ENCODE peak calls at places on chromosomes 13 and 19, in seven cellular contexts. One of them, this sample, is unnamed.
A peak's percentile ranks its signal among the peaks of the same experiment; 100 is the strongest.

GRCh38 chr19:40797963-40798222 is 1.1 kb upstream of the EGLN2 start:
- DNase-seq in endodermal cell: no peak
- DNase-seq in heart left ventricle: no peak
- DNase-seq in breast epithelium: no peak
- DNase-seq in stomach: no peak
- DNase-seq in hepatocyte: no peak
- DNase-seq in fibroblast of lung: no peak
- DNase-seq in this sample: no peak

GRCh38 chr13:66831317-66831716 is 398.8 kb downstream of the PCDH9 start:
- DNase-seq in heart left ventricle: no peak
- DNase-seq in breast epithelium: no peak
- DNase-seq in hepatocyte: no peak
- DNase-seq in fibroblast of lung: no peak
- DNase-seq in endodermal cell: no peak
- DNase-seq in stomach: no peak
- DNase-seq in this sample: no peak

GRCh38 chr13:111537115-111537728 is 216.8 kb downstream of the TEX29 start:
- DNase-seq in fibroblast of lung: no peak
- DNase-seq in hepatocyte: no peak
- DNase-seq in endodermal cell: no peak
- DNase-seq in breast epithelium: no peak
- DNase-seq in heart left ventricle: no peak
- DNase-seq in stomach: no peak
- DNase-seq in this sample: no peak

GRCh38 chr19:452829-453228 is 8.0 kb downstream of the SHC2 start:
- DNase-seq in heart left ventricle: no peak
- DNase-seq in fibroblast of lung: no peak
- DNase-seq in hepatocyte: no peak
- DNase-seq in breast epithelium: no peak
- DNase-seq in stomach: no peak
- DNase-seq in endodermal cell: no peak
- DNase-seq in this sample: no peak

GRCh38 chr13:25778808-25779207 is 273.0 kb downstream of the SHISA2 start:
- DNase-seq in stomach: no peak
- DNase-seq in fibroblast of lung: no peak
- DNase-seq in hepatocyte: no peak
- DNase-seq in breast epithelium: no peak
- DNase-seq in heart left ventricle: no peak
- DNase-seq in endodermal cell: no peak
- DNase-seq in this sample: no peak

GRCh38 chr19:13974073-13974472 is 21.8 kb downstream of the DCAF15 start:
- DNase-seq in breast epithelium: peak; percentile 81
- DNase-seq in endodermal cell: peak; percentile 94
- DNase-seq in stomach: peak; percentile 47
- DNase-seq in fibroblast of lung: no peak
- DNase-seq in heart left ventricle: no peak
- DNase-seq in hepatocyte: peak; percentile 61
- DNase-seq in this sample: no peak

GRCh38 chr19:42282036-42282762 is 13.1 kb downstream of the CIC start:
- DNase-seq in breast epithelium: no peak
- DNase-seq in hepatocyte: peak; percentile 47
- DNase-seq in endodermal cell: no peak
- DNase-seq in stomach: no peak
- DNase-seq in heart left ventricle: no peak
- DNase-seq in fibroblast of lung: peak; percentile 52
- DNase-seq in this sample: no peak

GRCh38 chr19:10975374-10976036 is 14.7 kb downstream of the SMARCA4 start:
- DNase-seq in fibroblast of lung: peak; percentile 59
- DNase-seq in hepatocyte: peak; percentile 47
- DNase-seq in endodermal cell: no peak
- DNase-seq in stomach: peak; percentile 67
- DNase-seq in heart left ventricle: peak; percentile 53
- DNase-seq in breast epithelium: no peak
- DNase-seq in this sample: no peak

GRCh38 chr19:40191836-40192646 is 815 bp downstream of the MAP3K10 start:
- DNase-seq in endodermal cell: peak; percentile 91
- DNase-seq in stomach: no peak
- DNase-seq in hepatocyte: peak; percentile 55
- DNase-seq in fibroblast of lung: peak; percentile 25
- DNase-seq in breast epithelium: no peak
- DNase-seq in heart left ventricle: peak; percentile 40
- DNase-seq in this sample: no peak

GRCh38 chr19:5923356-5923755 is 9.3 kb downstream of the CAPS start:
- DNase-seq in fibroblast of lung: no peak
- DNase-seq in heart left ventricle: no peak
- DNase-seq in stomach: no peak
- DNase-seq in breast epithelium: no peak
- DNase-seq in hepatocyte: no peak
- DNase-seq in endodermal cell: no peak
- DNase-seq in this sample: no peak
- H3K4me1 ChIP-seq in fibroblast of lung: peaks cover 13% of the 10 kb centered on the region
- H3K4me1 ChIP-seq in heart left ventricle: peaks cover 15% of the 10 kb centered on the region
- H3K4me1 ChIP-seq in stomach: no peaks in the 10 kb centered on the region
- H3K4me1 ChIP-seq in breast epithelium: no peaks in the 10 kb centered on the region
- H3K4me1 ChIP-seq in hepatocyte: peaks cover 22% of the 10 kb centered on the region
- H3K4me1 ChIP-seq in endodermal cell: no peaks in the 10 kb centered on the region
- H3K4me1 ChIP-seq in this sample: no peaks in the 10 kb centered on the region

GRCh38 chr13:51999525-51999924 is 11.7 kb downstream of the ATP7B start:
- DNase-seq in heart left ventricle: peak; percentile 88
- DNase-seq in fibroblast of lung: peak; percentile 43
- DNase-seq in breast epithelium: peak; percentile 62
- DNase-seq in stomach: peak; percentile 85
- DNase-seq in endodermal cell: peak; percentile 69
- DNase-seq in hepatocyte: no peak
- DNase-seq in this sample: peak; percentile 90
- H3K27ac ChIP-seq in heart left ventricle: no peak overlapping the region
- H3K27ac ChIP-seq in fibroblast of lung: no peak overlapping the region
- H3K27ac ChIP-seq in breast epithelium: no peak overlapping the region
- H3K27ac ChIP-seq in stomach: peak overlapping the region; percentile 45
- H3K27ac ChIP-seq in endodermal cell: no peak overlapping the region
- H3K27ac ChIP-seq in hepatocyte: peak overlapping the region; percentile 74
- H3K27ac ChIP-seq in this sample: peak overlapping the region; percentile 86

GRCh38 chr13:108297114-108297513 is 27.6 kb downstream of the TNFSF13B start:
- DNase-seq in breast epithelium: no peak
- DNase-seq in stomach: no peak
- DNase-seq in endodermal cell: no peak
- DNase-seq in heart left ventricle: no peak
- DNase-seq in fibroblast of lung: no peak
- DNase-seq in hepatocyte: no peak
- DNase-seq in this sample: no peak
- H3K4me1 ChIP-seq in breast epithelium: no peaks in the 10 kb centered on the region
- H3K4me1 ChIP-seq in stomach: no peaks in the 10 kb centered on the region
- H3K4me1 ChIP-seq in endodermal cell: no peaks in the 10 kb centered on the region
- H3K4me1 ChIP-seq in heart left ventricle: no peaks in the 10 kb centered on the region
- H3K4me1 ChIP-seq in fibroblast of lung: no peaks in the 10 kb centered on the region
- H3K4me1 ChIP-seq in hepatocyte: no peaks in the 10 kb centered on the region
- H3K4me1 ChIP-seq in this sample: no peaks in the 10 kb centered on the region

GRCh38 chr19:29680447-29680846 is 15.2 kb downstream of the PLEKHF1 start:
- DNase-seq in stomach: peak; percentile 62
- DNase-seq in breast epithelium: no peak
- DNase-seq in fibroblast of lung: no peak
- DNase-seq in hepatocyte: no peak
- DNase-seq in endodermal cell: no peak
- DNase-seq in heart left ventricle: no peak
- DNase-seq in this sample: no peak

GRCh38 chr19:29677001-29677781 is 11.9 kb downstream of the PLEKHF1 start:
- DNase-seq in breast epithelium: no peak
- DNase-seq in endodermal cell: peak; percentile 63
- DNase-seq in heart left ventricle: no peak
- DNase-seq in stomach: no peak
- DNase-seq in hepatocyte: no peak
- DNase-seq in fibroblast of lung: no peak
- DNase-seq in this sample: no peak

GRCh38 chr19:29676586-29676985 is 11.3 kb downstream of the PLEKHF1 start:
- DNase-seq in hepatocyte: no peak
- DNase-seq in endodermal cell: no peak
- DNase-seq in stomach: peak; percentile 70
- DNase-seq in breast epithelium: no peak
- DNase-seq in heart left ventricle: peak; percentile 84
- DNase-seq in fibroblast of lung: no peak
- DNase-seq in this sample: peak; percentile 91

GRCh38 chr19:29679598-29680210 is 14.4 kb downstream of the PLEKHF1 start:
- DNase-seq in stomach: no peak
- DNase-seq in heart left ventricle: no peak
- DNase-seq in fibroblast of lung: no peak
- DNase-seq in endodermal cell: no peak
- DNase-seq in breast epithelium: no peak
- DNase-seq in hepatocyte: no peak
- DNase-seq in this sample: no peak

GRCh38 chr19:29678484-29679106 is 13.3 kb downstream of the PLEKHF1 start:
- DNase-seq in stomach: no peak
- DNase-seq in fibroblast of lung: no peak
- DNase-seq in heart left ventricle: peak; percentile 88
- DNase-seq in endodermal cell: no peak
- DNase-seq in hepatocyte: no peak
- DNase-seq in breast epithelium: peak; percentile 60
- DNase-seq in this sample: peak; percentile 96
- H3K27ac ChIP-seq in stomach: peak overlapping the region; percentile 46
- H3K27ac ChIP-seq in fibroblast of lung: no peak overlapping the region
- H3K27ac ChIP-seq in heart left ventricle: peak overlapping the region; percentile 85
- H3K27ac ChIP-seq in endodermal cell: no peak overlapping the region
- H3K27ac ChIP-seq in hepatocyte: no peak overlapping the region
- H3K27ac ChIP-seq in breast epithelium: peak overlapping the region; percentile 87
- H3K27ac ChIP-seq in this sample: peak overlapping the region; percentile 80

GRCh38 chr19:45100797-45101196 is 7.8 kb downstream of the PPP1R37 start:
- DNase-seq in endodermal cell: peak; percentile 39
- DNase-seq in fibroblast of lung: peak; percentile 39
- DNase-seq in breast epithelium: no peak
- DNase-seq in hepatocyte: peak; percentile 51
- DNase-seq in heart left ventricle: no peak
- DNase-seq in stomach: no peak
- DNase-seq in this sample: no peak
- H3K4me1 ChIP-seq in endodermal cell: peaks cover 19% of the 10 kb centered on the region
- H3K4me1 ChIP-seq in fibroblast of lung: peaks cover 42% of the 10 kb centered on the region
- H3K4me1 ChIP-seq in breast epithelium: peaks cover 22% of the 10 kb centered on the region
- H3K4me1 ChIP-seq in hepatocyte: peaks cover 84% of the 10 kb centered on the region
- H3K4me1 ChIP-seq in heart left ventricle: peaks cover 19% of the 10 kb centered on the region
- H3K4me1 ChIP-seq in stomach: peaks cover 98% of the 10 kb centered on the region
- H3K4me1 ChIP-seq in this sample: no peaks in the 10 kb centered on the region

DNA sequence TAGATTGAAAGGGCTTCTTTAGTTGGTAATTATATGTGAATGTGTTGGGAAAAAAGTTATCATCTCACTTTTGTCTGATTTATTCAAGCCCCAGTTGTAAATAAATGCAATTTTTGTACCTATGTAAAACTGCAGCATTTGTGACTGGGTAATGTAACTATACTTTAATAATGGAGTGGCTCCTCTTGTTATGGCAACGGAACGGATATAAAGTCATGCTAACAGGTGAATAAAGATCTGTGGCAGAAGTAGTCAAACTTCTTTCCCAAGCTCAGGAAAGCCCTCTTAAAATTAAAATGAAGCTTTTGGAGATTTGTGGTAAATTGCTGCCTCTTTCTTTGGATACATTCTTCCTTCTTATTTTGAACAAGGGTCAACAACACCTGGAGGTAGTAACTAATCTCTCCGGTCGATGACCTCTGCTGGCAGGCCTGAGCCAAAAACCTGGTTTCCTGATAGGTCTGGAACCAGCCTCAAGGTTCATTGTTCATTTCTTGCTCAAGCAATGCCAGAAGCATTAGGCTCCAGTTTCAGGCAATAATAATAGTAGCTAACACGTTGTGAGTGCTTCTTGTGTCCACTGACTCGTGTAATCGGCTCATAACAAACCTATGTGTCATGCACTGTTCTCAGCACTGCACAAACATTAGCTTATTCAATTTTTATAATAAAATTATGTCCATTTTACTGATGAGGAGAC is 313.4 kb upstream of the DACH1 start:
- DNase-seq in heart left ventricle: no peak
- DNase-seq in fibroblast of lung: peak; percentile 92
- DNase-seq in stomach: no peak
- DNase-seq in breast epithelium: no peak
- DNase-seq in endodermal cell: peak; percentile 53
- DNase-seq in hepatocyte: no peak
- DNase-seq in this sample: no peak
- H3K27ac ChIP-seq in heart left ventricle: no peak overlapping the region
- H3K27ac ChIP-seq in fibroblast of lung: no peak overlapping the region
- H3K27ac ChIP-seq in stomach: no peak overlapping the region
- H3K27ac ChIP-seq in breast epithelium: no peak overlapping the region
- H3K27ac ChIP-seq in endodermal cell: no peak overlapping the region
- H3K27ac ChIP-seq in hepatocyte: no peak overlapping the region
- H3K27ac ChIP-seq in this sample: no peak overlapping the region

DNA sequence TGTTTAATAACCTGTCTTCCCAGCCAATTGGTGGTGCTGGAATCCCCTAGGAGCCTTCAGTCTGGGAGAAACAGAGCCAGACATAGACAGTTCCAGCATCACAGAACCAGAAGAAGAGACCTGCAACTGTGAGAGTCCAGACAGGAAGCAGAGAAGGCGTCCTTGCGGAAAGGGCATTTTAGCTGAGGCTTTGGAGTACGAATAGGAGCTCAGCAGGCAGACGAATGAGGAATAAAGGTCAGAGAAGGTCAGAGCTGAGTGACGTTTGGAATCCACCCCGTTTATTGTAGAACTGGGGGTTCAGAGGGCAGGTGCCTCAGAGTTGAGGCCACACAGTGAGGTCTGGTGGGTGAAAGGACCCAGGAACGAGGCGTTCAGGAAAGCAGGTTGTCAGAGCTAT is 5.2 kb downstream of the ARRDC2 start:
- DNase-seq in stomach: no peak
- DNase-seq in endodermal cell: no peak
- DNase-seq in fibroblast of lung: no peak
- DNase-seq in breast epithelium: no peak
- DNase-seq in heart left ventricle: no peak
- DNase-seq in hepatocyte: no peak
- DNase-seq in this sample: no peak
- H3K4me1 ChIP-seq in stomach: peaks cover 49% of the 10 kb centered on the region
- H3K4me1 ChIP-seq in endodermal cell: no peaks in the 10 kb centered on the region
- H3K4me1 ChIP-seq in fibroblast of lung: peaks cover 3% of the 10 kb centered on the region
- H3K4me1 ChIP-seq in breast epithelium: no peaks in the 10 kb centered on the region
- H3K4me1 ChIP-seq in heart left ventricle: peaks cover 40% of the 10 kb centered on the region
- H3K4me1 ChIP-seq in hepatocyte: no peaks in the 10 kb centered on the region
- H3K4me1 ChIP-seq in this sample: no peaks in the 10 kb centered on the region

This sample was measured in right lobe of liver.